ENCODE peak calls at places on chromosome 7, in eight cellular contexts. P, V, H, J, Y, K, U and X are unnamed samples.

GRCh38 chr7:27147211-27148030 is at the start of gene HOXA6:
- DNase-seq in K (peak), Y (no peak), P (no peak), U (peak), H (no peak), V (no peak), J (no peak), X (no peak)

GRCh38 chr7:13047061-13047460 is 359.6 kb downstream of the ARL4A start:
- DNase-seq in V (no peak), H (no peak), J (no peak), P (no peak), U (no peak), Y (no peak), K (no peak), X (no peak)

GRCh38 chr7:26286157-26286556 is 5.5 kb upstream of the SNX10 start:
- DNase-seq in P (no peak), H (no peak), U (no peak), Y (no peak), V (no peak), J (no peak), K (no peak), X (no peak)

GRCh38 chr7:155918720-155919399 is 106.6 kb upstream of the SHH start:
- DNase-seq in K (peak), Y (peak), H (no peak), P (no peak), U (no peak), J (no peak), V (no peak), X (peak)

GRCh38 chr7:73303546-73303945 is 5.1 kb downstream of the NSUN5 start:
- DNase-seq in Y (no peak), K (no peak), J (no peak), V (no peak), P (no peak), U (no peak), H (no peak), X (no peak)

GRCh38 chr7:128266529-128266890 is 25.4 kb downstream of the LEP start:
- DNase-seq in P (no peak), V (no peak), Y (no peak), J (no peak), H (no peak), K (no peak), U (no peak), X (no peak)

GRCh38 chr7:128879939-128880746 is 17.5 kb downstream of the ATP6V1F start:
- DNase-seq in K (peak), U (peak), H (no peak), Y (peak), V (no peak), P (peak), J (peak), X (peak)

GRCh38 chr7:35729061-35729783 is 34.3 kb upstream of the HERPUD2 start:
- DNase-seq in J (no peak), U (no peak), V (peak), P (no peak), Y (no peak), K (no peak), H (no peak), X (no peak)

GRCh38 chr7:3234851-3235250 is 66.2 kb upstream of the SDK1 start:
- DNase-seq in V (no peak), H (no peak), K (peak), Y (no peak), U (no peak), P (no peak), J (no peak), X (no peak)